ENCODE peak calls at places on chromosomes 3 and 15, in five cellular contexts. Y is Kasumi-1, A is T-helper 1 cell, C is HCT116, B is fibroblast of pulmonary artery. O is an unnamed sample.

GRCh38 chr3:122273498-122273897 is 51.5 kb upstream of the CSTA start:
- DNase-seq in Y (no peak), A (no peak), C (no peak), B (no peak), O (no peak)

GRCh38 chr3:58260733-58261132 is 23.1 kb downstream of the ABHD6 start:
- DNase-seq in Y (no peak), A (no peak), C (no peak), B (peak), O (no peak)

GRCh38 chr15:55587321-55588069 is 650 bp downstream of the PYGO1 start:
- DNase-seq in Y (no peak), A (no peak), C (no peak), B (peak), O (no peak)

GRCh38 chr3:187165144-187165543 is 25.8 kb upstream of the RPL39L start:
- DNase-seq in Y (peak), A (peak), C (peak), B (peak), O (peak)

GRCh38 chr15:63630036-63630751 is 33.0 kb downstream of the FBXL22 start:
- DNase-seq in Y (no peak), A (no peak), C (no peak), B (no peak), O (no peak)

GRCh38 chr3:110955301-110955880 is 116.2 kb upstream of the NECTIN3 start:
- DNase-seq in Y (no peak), A (no peak), C (no peak), B (peak), O (no peak)

GRCh38 chr15:98609144-98609852 is 39.0 kb upstream of the IGF1R start:
- DNase-seq in Y (no peak), A (no peak), C (peak), B (peak), O (no peak)

GRCh38 chr15:31489281-31489680 is 162.6 kb downstream of the KLF13 start:
- DNase-seq in Y (no peak), A (no peak), C (no peak), B (no peak), O (no peak)

GRCh38 chr15:74025436-74025835 is 30.9 kb downstream of the PML start:
- DNase-seq in Y (no peak), A (no peak), C (no peak), B (peak), O (no peak)

GRCh38 chr3:56254261-56254660 is 214.0 kb downstream of the ERC2 start:
- DNase-seq in Y (no peak), A (no peak), C (no peak), B (no peak), O (no peak)

GRCh38 chr3:126832933-126833332 is 128.9 kb downstream of the CHCHD6 start:
- DNase-seq in Y (no peak), A (no peak), C (no peak), B (no peak), O (no peak)

GRCh38 chr15:39616731-39617455 is 36.0 kb downstream of the THBS1 start:
- DNase-seq in Y (no peak), A (no peak), C (no peak), B (no peak), O (no peak)

GRCh38 chr15:40050788-40051615 is 12.0 kb upstream of the SRP14 start:
- DNase-seq in Y (no peak), A (no peak), C (no peak), B (no peak), O (no peak)

GRCh38 chr3:195069501-195070251 is 201.3 kb downstream of the XXYLT1 start:
- DNase-seq in Y (no peak), A (no peak), C (no peak), B (no peak), O (no peak)

GRCh38 chr15:74696398-74696729 is 540 bp upstream of the EDC3 start:
- DNase-seq in Y (no peak), A (no peak), C (no peak), B (no peak), O (no peak)

GRCh38 chr15:31525988-31526665 is 199.5 kb downstream of the KLF13 start:
- DNase-seq in Y (no peak), A (no peak), C (no peak), B (no peak), O (no peak)

GRCh38 chr15:48592929-48593328 is 52.6 kb downstream of the FBN1 start:
- DNase-seq in Y (no peak), A (no peak), C (no peak), B (no peak), O (no peak)

GRCh38 chr3:4595709-4596108 is 102.6 kb downstream of the ITPR1 start:
- DNase-seq in Y (no peak), A (no peak), C (no peak), B (no peak), O (no peak)

GRCh38 chr15:47717036-47717611 is at the start of gene SEMA6D:
- DNase-seq in Y (no peak), A (no peak), C (no peak), B (peak), O (peak)

GRCh38 chr3:97037294-97037943 is 223.0 kb downstream of the EPHA6 start:
- DNase-seq in Y (no peak), A (no peak), C (no peak), B (no peak), O (no peak)

GRCh38 chr3:16028604-16029003 is 145.9 kb upstream of the GALNT15 start:
- DNase-seq in Y (no peak), A (no peak), C (no peak), B (peak), O (no peak)

GRCh38 chr3:73625124-73625665 is 454 bp upstream of the PDZRN3 start:
- DNase-seq in Y (no peak), A (no peak), C (no peak), B (peak), O (no peak)

GRCh38 chr3:124363451-124363850 is 366.8 kb upstream of the UMPS start:
- DNase-seq in Y (no peak), A (no peak), C (no peak), B (peak), O (no peak)

GRCh38 chr15:37143351-37143750 is 43.0 kb upstream of the MEIS2 start:
- DNase-seq in Y (no peak), A (no peak), C (no peak), B (no peak), O (no peak)

GRCh38 chr3:188124184-188124583 is 29.8 kb upstream of the LPP start:
- DNase-seq in Y (no peak), A (no peak), C (no peak), B (no peak), O (no peak)

GRCh38 chr15:90557147-90557546 is 27.4 kb downstream of the CRTC3 start:
- DNase-seq in Y (no peak), A (no peak), C (no peak), B (peak), O (no peak)